ENCODE peak calls at places on chromosome 10, in eight cellular contexts. C is HFF-Myc, O is choroid plexus epithelial cell, R is A549, D is endothelial cell, F is spleen, A is kidney, Z is PC-9. H is an unnamed sample.

GRCh38 chr10:107831772-107832171 is 667.3 kb upstream of the SORCS1 start:
- DNase-seq in Z (no peak), O (no peak), C (no peak), F (no peak), A (no peak), D (no peak), R (no peak), H (no peak)

GRCh38 chr10:100579261-100579660 is 43.5 kb downstream of the HIF1AN start:
- DNase-seq in C (no peak), F (no peak), R (no peak), O (no peak), A (no peak), D (no peak), Z (no peak), H (no peak)

GRCh38 chr10:122348512-122348911 is 26.0 kb upstream of the PLEKHA1 start:
- DNase-seq in A (peak), Z (no peak), C (no peak), F (no peak), O (no peak), R (no peak), D (no peak), H (no peak)

GRCh38 chr10:24722131-24722675 is 1.5 kb downstream of the ARHGAP21 start:
- DNase-seq in R (peak), C (no peak), O (peak), A (no peak), F (no peak), D (no peak), Z (no peak), H (peak)

GRCh38 chr10:13788320-13788600 is 201.5 kb downstream of the PRPF18 start:
- DNase-seq in Z (no peak), D (no peak), A (no peak), R (no peak), O (no peak), C (no peak), F (no peak), H (no peak)

GRCh38 chr10:71766717-71767419 is 6.5 kb downstream of the VSIR start:
- DNase-seq in A (peak), O (peak), F (peak), R (peak), Z (peak), C (peak), D (no peak), H (peak)

GRCh38 chr10:49187044-49187484 is 1.1 kb downstream of the TMEM273 start:
- DNase-seq in R (no peak), C (no peak), A (no peak), Z (no peak), O (no peak), D (no peak), F (peak), H (no peak)

GRCh38 chr10:79404690-79405131 is 40.7 kb downstream of the ZCCHC24 start:
- DNase-seq in A (peak), C (no peak), O (no peak), R (no peak), F (peak), D (no peak), Z (no peak), H (no peak)

GRCh38 chr10:18699849-18700554 is 40.8 kb downstream of the ARL5B start:
- DNase-seq in O (peak), C (no peak), F (no peak), D (no peak), R (no peak), Z (no peak), A (no peak), H (no peak)

GRCh38 chr10:111203615-111204014 is 126.8 kb downstream of the ADRA2A start:
- DNase-seq in D (no peak), C (no peak), R (no peak), F (no peak), A (peak), O (no peak), Z (no peak), H (no peak)

GRCh38 chr10:110416776-110417732 is 80.7 kb upstream of the DUSP5 start:
- DNase-seq in R (peak), F (no peak), C (no peak), D (no peak), Z (peak), A (no peak), O (no peak), H (no peak)

GRCh38 chr10:131773989-131774343 is 126.8 kb upstream of the PPP2R2D start:
- DNase-seq in R (no peak), C (no peak), D (no peak), A (no peak), F (no peak), Z (no peak), O (no peak), H (no peak)

GRCh38 chr10:97812696-97813095 is 36.9 kb upstream of the GOLGA7B start:
- DNase-seq in O (no peak), C (no peak), A (no peak), D (no peak), R (peak), Z (peak), F (no peak), H (no peak)

GRCh38 chr10:49404321-49404878 is 8.5 kb upstream of the DRGX start:
- DNase-seq in R (no peak), Z (no peak), F (no peak), O (no peak), A (no peak), D (no peak), C (no peak), H (no peak)

GRCh38 chr10:49397036-49397999 is 1.4 kb upstream of the DRGX start:
- DNase-seq in Z (no peak), O (no peak), C (no peak), F (no peak), A (peak), R (no peak), D (peak), H (peak)

GRCh38 chr10:44300666-44301649 is 83.9 kb downstream of the CXCL12 start:
- DNase-seq in Z (peak), D (no peak), O (peak), A (peak), F (no peak), C (peak), R (peak), H (peak)

GRCh38 chr10:48798486-48799254 is 114.0 kb downstream of the WDFY4 start:
- DNase-seq in A (no peak), C (no peak), Z (no peak), F (no peak), O (peak), D (no peak), R (no peak), H (no peak)

GRCh38 chr10:3783721-3784432 is 1.1 kb downstream of the KLF6 start:
- DNase-seq in F (no peak), O (peak), R (peak), D (no peak), Z (peak), A (no peak), C (no peak), H (peak)

GRCh38 chr10:83167081-83167480 is 972.2 kb upstream of the GHITM start:
- DNase-seq in O (no peak), R (no peak), A (no peak), C (no peak), F (no peak), Z (no peak), D (no peak), H (no peak)

GRCh38 chr10:94489976-94490788 is 55.4 kb upstream of the HELLS start:
- DNase-seq in F (no peak), R (no peak), C (no peak), D (no peak), A (no peak), O (peak), Z (no peak), H (no peak)

GRCh38 chr10:132407846-132408278 is 10.9 kb downstream of the PWWP2B start:
- DNase-seq in Z (peak), O (peak), D (peak), C (no peak), A (peak), F (peak), R (no peak), H (peak)

GRCh38 chr10:86325158-86325557 is 41.4 kb downstream of the GRID1 start:
- DNase-seq in A (no peak), C (no peak), Z (no peak), R (no peak), O (no peak), D (no peak), F (peak), H (no peak)

GRCh38 chr10:132248455-132249231 is 59.1 kb downstream of the STK32C start:
- DNase-seq in R (peak), D (peak), F (peak), Z (no peak), A (no peak), C (no peak), O (no peak), H (no peak)

GRCh38 chr10:44925224-44925623 is 14.1 kb downstream of the TMEM72 start:
- DNase-seq in D (peak), O (peak), C (no peak), F (no peak), A (no peak), R (peak), Z (no peak), H (no peak)

GRCh38 chr10:117684673-117685211 is 142.2 kb downstream of the EMX2 start:
- DNase-seq in D (no peak), R (peak), F (no peak), Z (peak), O (no peak), A (peak), C (no peak), H (no peak)

GRCh38 chr10:52357986-52358385 is 43.9 kb downstream of the DKK1 start:
- DNase-seq in R (no peak), Z (no peak), D (no peak), O (no peak), C (no peak), A (no peak), F (no peak), H (no peak)

GRCh38 chr10:102718220-102718619 is 3.8 kb downstream of the SFXN2 start:
- DNase-seq in C (no peak), O (peak), D (no peak), F (no peak), R (no peak), A (no peak), Z (no peak), H (peak)

DNA sequence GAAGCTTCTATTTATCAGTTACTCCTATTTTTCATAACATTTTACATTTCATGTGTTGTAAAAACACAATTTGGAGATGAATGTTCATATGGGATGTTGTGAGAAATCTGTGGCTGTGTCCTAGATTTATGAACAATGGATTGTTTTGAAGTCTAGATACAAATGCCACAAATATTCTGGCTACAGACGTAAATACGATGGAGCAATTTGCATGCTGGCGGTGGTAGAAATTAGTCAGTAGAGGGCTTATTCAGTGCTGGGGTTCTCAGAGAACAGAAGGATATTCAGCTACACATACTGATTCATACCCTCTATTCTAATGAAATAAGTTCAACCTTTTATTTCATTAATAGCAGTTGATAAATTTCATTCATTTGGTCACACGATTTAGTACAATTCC is 48.8 kb downstream of the PLPP4 start:
- DNase-seq in Z (no peak), C (no peak), D (no peak), F (no peak), A (no peak), O (peak), R (no peak), H (peak)
- TF ChIP-seq CTCF in Z (no peak), C (no peak), D (no peak), F (no peak), A (no peak), O (no peak), R (no peak), H (no peak)

DNA sequence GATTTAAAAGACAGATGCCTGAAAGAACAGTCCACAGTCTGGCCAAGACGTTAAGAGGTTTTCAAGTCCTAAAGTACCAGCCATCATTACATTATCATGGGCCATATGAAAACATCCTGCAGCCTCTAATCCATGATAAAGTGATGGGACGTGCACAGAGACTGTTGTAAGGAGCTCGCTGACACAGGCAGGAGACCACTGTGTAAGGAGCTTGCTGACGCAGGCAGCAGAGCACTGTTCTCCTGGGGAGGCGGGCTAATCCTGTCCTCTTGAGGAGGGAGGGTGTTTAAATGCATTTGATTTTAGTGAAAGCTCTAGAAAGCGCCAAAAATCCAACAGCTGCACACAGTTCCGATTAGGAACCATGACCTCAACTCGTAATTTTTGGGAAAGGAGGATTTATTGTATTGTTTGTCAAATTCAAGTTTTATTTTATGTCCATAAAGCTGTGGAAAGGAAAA is 16.9 kb downstream of the SVIL start:
- DNase-seq in R (no peak), C (no peak), Z (no peak), D (no peak), F (no peak), A (no peak), O (no peak), H (no peak)
- TF ChIP-seq CTCF in R (no peak), C (no peak), Z (no peak), D (no peak), F (no peak), A (no peak), O (no peak), H (no peak)

DNA sequence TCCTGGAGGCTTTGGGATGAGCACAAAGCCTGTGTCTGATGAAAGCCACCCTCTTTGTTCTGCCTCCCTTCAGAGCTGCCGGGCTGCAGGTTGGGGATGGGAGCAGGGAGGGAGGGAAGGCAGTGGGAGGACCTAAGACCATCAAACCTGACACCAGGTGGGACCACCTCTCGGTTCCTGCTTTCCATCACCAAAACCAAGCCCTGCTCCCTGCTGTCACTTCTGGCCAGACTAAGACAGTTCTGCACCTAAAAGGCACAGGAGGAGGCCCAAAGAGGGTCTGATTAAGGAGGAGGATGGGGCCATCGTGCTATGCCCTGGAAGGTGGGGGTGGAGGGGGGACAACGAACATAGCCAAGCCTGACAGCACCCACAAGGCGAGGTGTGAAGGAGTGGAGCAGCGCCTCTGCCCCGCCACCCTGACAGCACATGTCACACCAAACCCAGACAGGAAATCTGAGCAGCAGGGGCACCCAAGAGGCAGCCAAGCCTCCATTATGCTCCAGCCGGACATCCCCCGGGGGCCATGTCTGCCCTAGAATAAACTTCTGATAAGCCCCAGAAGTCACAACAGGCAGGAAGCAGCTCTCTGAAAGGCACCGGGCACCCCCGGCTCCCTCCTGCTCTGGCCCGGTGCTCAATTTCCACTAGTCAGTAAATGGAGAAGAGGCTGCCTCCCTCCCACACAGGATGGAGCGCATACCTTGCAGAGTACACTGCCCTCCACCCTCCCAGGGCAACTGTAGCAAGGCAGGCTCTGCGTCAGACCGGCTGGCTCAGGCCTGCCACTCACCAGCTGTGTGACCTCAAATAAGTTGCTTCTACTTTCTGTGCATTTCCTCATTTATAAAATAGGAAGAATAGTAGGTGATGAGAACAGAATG is 48.9 kb downstream of the DLG5 start:
- DNase-seq in R (no peak), F (peak), O (peak), D (peak), C (no peak), Z (no peak), A (peak), H (peak)
- TF ChIP-seq CTCF in R (no peak), F (no peak), O (no peak), D (no peak), C (no peak), Z (no peak), A (no peak), H (peak)

GRCh38 chr10:11451640-11452260 is 159.7 kb downstream of the USP6NL start:
- DNase-seq in A (peak), F (no peak), O (no peak), C (no peak), Z (no peak), R (no peak), D (no peak), H (no peak)

GRCh38 chr10:11457336-11457735 is 154.1 kb downstream of the USP6NL start:
- DNase-seq in F (no peak), C (no peak), R (no peak), Z (no peak), A (no peak), O (no peak), D (no peak), H (no peak)

GRCh38 chr10:11454958-11455566 is 156.4 kb downstream of the USP6NL start:
- DNase-seq in Z (no peak), O (no peak), D (no peak), F (no peak), A (no peak), R (no peak), C (no peak), H (no peak)

GRCh38 chr10:11450427-11450826 is 161.0 kb downstream of the USP6NL start:
- DNase-seq in O (no peak), A (peak), D (no peak), R (no peak), Z (no peak), F (no peak), C (no peak), H (no peak)

DNA sequence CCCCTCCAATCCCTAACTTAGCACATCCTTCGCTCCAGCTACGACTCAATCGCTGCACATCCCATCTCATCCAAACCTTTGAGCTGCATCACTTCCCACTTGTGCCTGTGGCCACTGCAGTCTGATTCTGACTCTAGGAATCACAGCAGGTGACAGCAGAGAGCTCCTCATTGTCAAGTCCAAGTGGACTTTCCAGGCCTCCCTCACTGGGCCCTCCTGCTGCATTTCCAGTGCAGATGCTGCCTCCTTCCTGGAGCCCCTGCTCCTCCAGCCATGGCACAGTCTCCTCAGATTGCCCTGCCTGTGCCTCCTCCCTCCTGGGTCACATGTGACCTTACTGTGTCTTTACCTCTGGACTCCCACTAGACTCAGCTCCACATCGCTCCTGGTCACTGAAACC is 157.3 kb downstream of the USP6NL start:
- DNase-seq in R (no peak), F (no peak), Z (no peak), D (no peak), O (no peak), C (no peak), A (no peak), H (no peak)
- TF ChIP-seq CTCF in R (no peak), F (no peak), Z (no peak), D (no peak), O (no peak), C (no peak), A (no peak), H (no peak)

DNA sequence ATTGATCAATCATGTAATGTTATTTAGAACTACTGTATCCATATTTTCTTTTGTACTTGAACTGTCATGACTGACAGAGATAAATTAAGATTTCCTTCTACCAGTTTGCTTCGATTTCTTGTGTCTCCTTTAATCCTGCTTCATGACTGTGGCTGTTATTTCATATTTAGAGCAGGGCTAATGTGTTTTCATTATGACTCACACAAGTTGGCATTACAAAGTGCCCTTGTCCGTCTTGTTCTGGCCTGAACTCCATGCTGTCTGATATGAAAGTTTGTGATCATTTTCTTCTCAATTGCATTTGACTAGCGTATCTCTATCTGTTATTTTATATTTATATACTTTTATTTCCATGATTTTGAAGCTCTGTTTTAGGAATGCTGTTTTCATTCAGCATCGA is 344.1 kb upstream of the PRKCQ start:
- DNase-seq in F (no peak), O (no peak), A (no peak), D (no peak), R (peak), Z (no peak), C (no peak), H (peak)
- TF ChIP-seq CTCF in F (no peak), O (no peak), A (no peak), D (no peak), R (no peak), Z (no peak), C (no peak), H (no peak)

GRCh38 chr10:96643920-96644319 is 57.1 kb upstream of the TM9SF3 start:
- DNase-seq in F (no peak), Z (no peak), D (no peak), R (no peak), O (no peak), A (no peak), C (no peak), H (no peak)
- TF ChIP-seq CTCF in F (no peak), Z (no peak), D (no peak), R (no peak), O (no peak), A (no peak), C (no peak), H (no peak)

H was measured in astrocyte of the spinal cord.